ENCODE peak calls at places on chromosomes 11 and 22, in eight cellular contexts. B, O, G, R, V, U, D and L are unnamed samples.

GRCh38 chr11:66002648-66003225 is 434 bp downstream of the BANF1 start:
- DNase-seq in B (peak; percentile 50), O (no peak), G (peak; percentile 70), R (peak; percentile 70), V (no peak), U (peak; percentile 82), D (peak; percentile 42), L (no peak)

GRCh38 chr11:17683378-17684161 is 35.8 kb upstream of the MYOD1 start:
- DNase-seq in B (peak; percentile 37), O (peak; percentile 74), G (peak; percentile 48), R (no peak), V (no peak), U (peak; percentile 71), D (peak; percentile 69), L (no peak)

GRCh38 chr11:22657101-22657694 is 9.2 kb upstream of the GAS2 start:
- DNase-seq in B (no peak), O (no peak), G (no peak), R (no peak), V (no peak), U (no peak), D (no peak), L (peak; percentile 9)

GRCh38 chr22:44664149-44664548 is 37.9 kb upstream of the PRR5 start:
- DNase-seq in B (peak; percentile 80), O (peak; percentile 24), G (no peak), R (peak; percentile 51), V (no peak), U (peak; percentile 59), D (no peak), L (no peak)

GRCh38 chr11:20008870-20009644 is 151.2 kb downstream of the DBX1 start:
- DNase-seq in B (no peak), O (no peak), G (no peak), R (no peak), V (no peak), U (no peak), D (no peak), L (no peak)

GRCh38 chr11:3095712-3096361 is 38.6 kb upstream of the CARS1 start:
- DNase-seq in B (peak; percentile 99), O (peak; percentile 75), G (peak; percentile 85), R (peak; percentile 25), V (no peak), U (no peak), D (no peak), L (peak; percentile 44)

GRCh38 chr11:9150944-9151343 is 59.5 kb upstream of the SCUBE2 start:
- DNase-seq in B (peak; percentile 32), O (no peak), G (peak; percentile 46), R (no peak), V (no peak), U (no peak), D (no peak), L (no peak)

GRCh38 chr11:12581923-12582322 is 92.3 kb upstream of the TEAD1 start:
- DNase-seq in B (peak; percentile 58), O (peak; percentile 84), G (peak; percentile 96), R (no peak), V (no peak), U (no peak), D (peak; percentile 10), L (no peak)

GRCh38 chr22:25827415-25827814 is 85.4 kb downstream of the MYO18B start:
- DNase-seq in B (no peak), O (no peak), G (no peak), R (no peak), V (no peak), U (no peak), D (peak; percentile 38), L (no peak)

GRCh38 chr11:130413383-130414106 is 14.9 kb downstream of the ADAMTS8 start:
- DNase-seq in B (peak; percentile 59), O (peak; percentile 83), G (peak; percentile 98), R (no peak), V (no peak), U (no peak), D (no peak), L (peak; percentile 48)

GRCh38 chr22:40383905-40384304 is 13.5 kb downstream of the SGSM3 start:
- DNase-seq in B (peak; percentile 82), O (peak; percentile 88), G (peak; percentile 68), R (no peak), V (no peak), U (no peak), D (no peak), L (no peak)

GRCh38 chr11:61833926-61834277 is 5.8 kb downstream of the FADS2 start:
- DNase-seq in B (no peak), O (no peak), G (no peak), R (no peak), V (no peak), U (no peak), D (no peak), L (no peak)

GRCh38 chr11:118621071-118621815 is 13.8 kb downstream of the PHLDB1 start:
- DNase-seq in B (peak; percentile 94), O (peak; percentile 90), G (peak; percentile 91), R (peak; percentile 85), V (no peak), U (peak; percentile 89), D (peak; percentile 93), L (peak; percentile 97)

GRCh38 chr11:68978626-68978930 is 2.2 kb downstream of the MRGPRD start:
- DNase-seq in B (no peak), O (no peak), G (no peak), R (no peak), V (no peak), U (no peak), D (no peak), L (no peak)

GRCh38 chr11:119525180-119525854 is 102.3 kb upstream of the THY1 start:
- DNase-seq in B (no peak), O (no peak), G (no peak), R (no peak), V (no peak), U (no peak), D (no peak), L (no peak)

GRCh38 chr22:38335077-38335476 is 17.8 kb upstream of the CSNK1E start:
- DNase-seq in B (peak; percentile 53), O (no peak), G (peak; percentile 73), R (no peak), V (no peak), U (no peak), D (no peak), L (no peak)

GRCh38 chr11:31987118-31988005 is 103.5 kb upstream of the RCN1 start:
- DNase-seq in B (no peak), O (no peak), G (peak; percentile 29), R (no peak), V (no peak), U (no peak), D (peak; percentile 37), L (peak; percentile 84)

GRCh38 chr22:50415426-50415825 is 59.4 kb downstream of the SBF1 start:
- DNase-seq in B (no peak), O (no peak), G (no peak), R (no peak), V (no peak), U (no peak), D (no peak), L (no peak)
- H3K36me3 ChIP-seq in B (peaks cover 67% of the 10 kb centered on the region), O (peaks cover 40% of the 10 kb centered on the region), G (peaks cover 23% of the 10 kb centered on the region), R (peaks cover 86% of the 10 kb centered on the region), V (peaks cover 25% of the 10 kb centered on the region), U (peaks cover 4% of the 10 kb centered on the region), D (peaks cover 63% of the 10 kb centered on the region), L (peaks cover 23% of the 10 kb centered on the region)

DNA sequence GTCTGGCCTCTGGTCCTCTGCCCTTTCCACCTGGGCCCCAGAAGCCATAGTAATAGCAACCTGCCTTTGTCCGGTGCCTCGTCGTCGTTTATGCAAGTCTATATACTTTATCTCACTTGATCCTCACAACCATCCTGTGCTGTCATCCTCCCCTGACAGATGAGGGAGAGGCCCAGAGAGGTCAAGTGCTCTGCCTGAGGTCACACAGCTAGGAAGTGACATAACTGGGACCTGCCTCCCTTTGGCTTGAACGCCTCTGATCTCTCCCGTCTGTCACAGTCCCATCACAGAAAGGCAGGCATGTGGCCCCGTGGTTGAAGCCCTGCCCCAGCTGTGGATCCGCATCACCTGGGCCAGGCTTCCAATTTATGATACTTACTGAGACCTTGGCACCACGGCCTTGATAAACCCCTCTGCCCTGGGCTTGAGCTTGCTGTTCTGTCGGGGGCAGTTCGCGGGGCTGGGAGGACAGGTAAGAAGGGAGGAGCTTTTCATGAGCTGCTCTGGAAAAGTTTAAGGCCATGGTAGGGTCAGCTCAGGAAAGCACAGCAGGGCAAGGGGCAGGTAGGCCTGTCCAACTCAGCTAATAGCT is 247.0 kb downstream of the ST3GAL4 start:
- DNase-seq in B (no peak), O (no peak), G (no peak), R (no peak), V (no peak), U (no peak), D (no peak), L (peak; percentile 12)
- H3K27me3 ChIP-seq in B (peaks cover 6% of the 10 kb centered on the region), O (no peaks in the 10 kb centered on the region), G (no peaks in the 10 kb centered on the region), R (peaks cover 6% of the 10 kb centered on the region), V (peaks cover 4% of the 10 kb centered on the region), U (peaks cover 9% of the 10 kb centered on the region), D (no peaks in the 10 kb centered on the region), L (no peaks in the 10 kb centered on the region)

GRCh38 chr22:46010951-46011626 is 34.1 kb upstream of the WNT7B start:
- DNase-seq in B (no peak), O (no peak), G (no peak), R (peak; percentile 72), V (no peak), U (peak; percentile 18), D (no peak), L (peak; percentile 50)
- H3K4me3 ChIP-seq in B (no peak overlapping the region), O (no peak overlapping the region), G (no peak overlapping the region), R (no peak overlapping the region), V (no peak overlapping the region), U (no peak overlapping the region), D (no peak overlapping the region), L (no peak overlapping the region)

GRCh38 chr11:84247931-84248330 is 961.8 kb upstream of the CCDC90B start:
- DNase-seq in B (no peak), O (no peak), G (no peak), R (no peak), V (no peak), U (no peak), D (no peak), L (no peak)

GRCh38 chr11:84255483-84255882 is 969.3 kb upstream of the CCDC90B start:
- DNase-seq in B (no peak), O (no peak), G (no peak), R (no peak), V (no peak), U (no peak), D (no peak), L (no peak)

GRCh38 chr11:84247129-84247528 is 961.0 kb upstream of the CCDC90B start:
- DNase-seq in B (no peak), O (no peak), G (no peak), R (no peak), V (no peak), U (no peak), D (no peak), L (no peak)

GRCh38 chr11:84249344-84250135 is 963.4 kb upstream of the CCDC90B start:
- DNase-seq in B (peak; percentile 44), O (no peak), G (peak; percentile 19), R (no peak), V (peak; percentile 25), U (no peak), D (no peak), L (no peak)

GRCh38 chr11:84250834-84251613 is 964.9 kb upstream of the CCDC90B start:
- DNase-seq in B (no peak), O (no peak), G (no peak), R (no peak), V (no peak), U (no peak), D (no peak), L (no peak)
- H3K36me3 ChIP-seq in B (no peaks in the 10 kb centered on the region), O (no peaks in the 10 kb centered on the region), G (no peaks in the 10 kb centered on the region), R (no peaks in the 10 kb centered on the region), V (no peaks in the 10 kb centered on the region), U (peaks cover 2% of the 10 kb centered on the region), D (no peaks in the 10 kb centered on the region), L (no peaks in the 10 kb centered on the region)